ENCODE peak calls at places on chromosomes 13 and 19, in ten cellular contexts. One of them, this sample, is unnamed.

GRCh38 chr19:14325863-14326262 is 55.4 kb upstream of the ADGRE5 start:
- DNase-seq in HL-60: no peak
- DNase-seq in GM23338: no peak
- DNase-seq in gastrocnemius medialis: no peak
- DNase-seq in glutamatergic neuron: no peak
- DNase-seq in A673: no peak
- DNase-seq in body of pancreas: no peak
- DNase-seq in endothelial cell: no peak
- DNase-seq in psoas muscle: no peak
- DNase-seq in nephron progenitor cell: no peak
- DNase-seq in this sample: no peak

GRCh38 chr13:99808786-99809185 is 162.8 kb downstream of the ZIC5 start:
- DNase-seq in body of pancreas: no peak
- DNase-seq in nephron progenitor cell: no peak
- DNase-seq in psoas muscle: no peak
- DNase-seq in GM23338: no peak
- DNase-seq in glutamatergic neuron: no peak
- DNase-seq in endothelial cell: no peak
- DNase-seq in A673: no peak
- DNase-seq in HL-60: no peak
- DNase-seq in gastrocnemius medialis: no peak
- DNase-seq in this sample: no peak

GRCh38 chr19:55340144-55340783 is 588 bp downstream of the KMT5C start:
- DNase-seq in glutamatergic neuron: peak
- DNase-seq in gastrocnemius medialis: no peak
- DNase-seq in endothelial cell: no peak
- DNase-seq in HL-60: no peak
- DNase-seq in psoas muscle: peak
- DNase-seq in A673: no peak
- DNase-seq in GM23338: no peak
- DNase-seq in nephron progenitor cell: no peak
- DNase-seq in body of pancreas: peak
- DNase-seq in this sample: no peak

GRCh38 chr19:289651-290538 is 1.3 kb downstream of the PLPP2 start:
- DNase-seq in A673: no peak
- DNase-seq in nephron progenitor cell: no peak
- DNase-seq in HL-60: no peak
- DNase-seq in endothelial cell: no peak
- DNase-seq in glutamatergic neuron: no peak
- DNase-seq in gastrocnemius medialis: no peak
- DNase-seq in GM23338: peak
- DNase-seq in body of pancreas: peak
- DNase-seq in psoas muscle: no peak
- DNase-seq in this sample: no peak

GRCh38 chr19:52492201-52492960 is 35.1 kb upstream of the ZNF808 start:
- DNase-seq in nephron progenitor cell: peak
- DNase-seq in GM23338: peak
- DNase-seq in body of pancreas: peak
- DNase-seq in psoas muscle: no peak
- DNase-seq in gastrocnemius medialis: no peak
- DNase-seq in HL-60: no peak
- DNase-seq in A673: no peak
- DNase-seq in endothelial cell: peak
- DNase-seq in glutamatergic neuron: peak
- DNase-seq in this sample: no peak

GRCh38 chr19:32166238-32166637 is 179.2 kb upstream of the ZNF507 start:
- DNase-seq in A673: peak
- DNase-seq in HL-60: no peak
- DNase-seq in nephron progenitor cell: no peak
- DNase-seq in glutamatergic neuron: no peak
- DNase-seq in GM23338: no peak
- DNase-seq in gastrocnemius medialis: no peak
- DNase-seq in psoas muscle: no peak
- DNase-seq in body of pancreas: no peak
- DNase-seq in endothelial cell: no peak
- DNase-seq in this sample: no peak

GRCh38 chr13:100954430-100955361 is 280.1 kb upstream of the TMTC4 start:
- DNase-seq in psoas muscle: no peak
- DNase-seq in GM23338: no peak
- DNase-seq in A673: peak
- DNase-seq in endothelial cell: no peak
- DNase-seq in HL-60: no peak
- DNase-seq in glutamatergic neuron: no peak
- DNase-seq in gastrocnemius medialis: no peak
- DNase-seq in body of pancreas: no peak
- DNase-seq in nephron progenitor cell: no peak
- DNase-seq in this sample: no peak

GRCh38 chr19:38676023-38676877 is 28.8 kb downstream of the ACTN4 start:
- DNase-seq in HL-60: no peak
- DNase-seq in nephron progenitor cell: no peak
- DNase-seq in gastrocnemius medialis: no peak
- DNase-seq in glutamatergic neuron: no peak
- DNase-seq in body of pancreas: no peak
- DNase-seq in endothelial cell: no peak
- DNase-seq in psoas muscle: no peak
- DNase-seq in GM23338: no peak
- DNase-seq in A673: no peak
- DNase-seq in this sample: no peak

GRCh38 chr13:26977541-26977940 is 194.1 kb downstream of the USP12 start:
- DNase-seq in gastrocnemius medialis: no peak
- DNase-seq in nephron progenitor cell: no peak
- DNase-seq in HL-60: no peak
- DNase-seq in glutamatergic neuron: no peak
- DNase-seq in GM23338: no peak
- DNase-seq in body of pancreas: no peak
- DNase-seq in psoas muscle: no peak
- DNase-seq in A673: no peak
- DNase-seq in endothelial cell: no peak
- DNase-seq in this sample: no peak

GRCh38 chr13:24228852-24229458 is 68.4 kb downstream of the SPATA13 start:
- DNase-seq in A673: peak
- DNase-seq in nephron progenitor cell: peak
- DNase-seq in glutamatergic neuron: no peak
- DNase-seq in endothelial cell: peak
- DNase-seq in HL-60: no peak
- DNase-seq in gastrocnemius medialis: no peak
- DNase-seq in psoas muscle: no peak
- DNase-seq in body of pancreas: peak
- DNase-seq in GM23338: peak
- DNase-seq in this sample: peak

GRCh38 chr13:63351081-63351480 is 1935.4 kb upstream of the PCDH20 start:
- DNase-seq in A673: no peak
- DNase-seq in endothelial cell: no peak
- DNase-seq in gastrocnemius medialis: no peak
- DNase-seq in glutamatergic neuron: no peak
- DNase-seq in nephron progenitor cell: no peak
- DNase-seq in body of pancreas: no peak
- DNase-seq in HL-60: no peak
- DNase-seq in GM23338: no peak
- DNase-seq in psoas muscle: no peak
- DNase-seq in this sample: no peak

GRCh38 chr19:35146746-35147466 is 3.9 kb downstream of the FXYD7 start:
- DNase-seq in HL-60: no peak
- DNase-seq in endothelial cell: no peak
- DNase-seq in glutamatergic neuron: no peak
- DNase-seq in gastrocnemius medialis: no peak
- DNase-seq in psoas muscle: no peak
- DNase-seq in A673: no peak
- DNase-seq in GM23338: no peak
- DNase-seq in body of pancreas: no peak
- DNase-seq in nephron progenitor cell: no peak
- DNase-seq in this sample: no peak

GRCh38 chr13:85700909-85701308 is 98.3 kb downstream of the SLITRK6 start:
- DNase-seq in gastrocnemius medialis: no peak
- DNase-seq in glutamatergic neuron: no peak
- DNase-seq in HL-60: peak
- DNase-seq in nephron progenitor cell: no peak
- DNase-seq in A673: no peak
- DNase-seq in GM23338: no peak
- DNase-seq in body of pancreas: no peak
- DNase-seq in psoas muscle: no peak
- DNase-seq in endothelial cell: no peak
- DNase-seq in this sample: no peak

GRCh38 chr13:27500806-27501534 is 50.6 kb upstream of the MTIF3 start:
- DNase-seq in nephron progenitor cell: no peak
- DNase-seq in body of pancreas: no peak
- DNase-seq in gastrocnemius medialis: no peak
- DNase-seq in A673: no peak
- DNase-seq in glutamatergic neuron: no peak
- DNase-seq in psoas muscle: no peak
- DNase-seq in HL-60: no peak
- DNase-seq in GM23338: no peak
- DNase-seq in endothelial cell: no peak
- DNase-seq in this sample: no peak

GRCh38 chr13:113802090-113802531 is 43.1 kb downstream of the TMEM255B start:
- DNase-seq in endothelial cell: peak
- DNase-seq in A673: no peak
- DNase-seq in GM23338: peak
- DNase-seq in nephron progenitor cell: peak
- DNase-seq in glutamatergic neuron: peak
- DNase-seq in gastrocnemius medialis: no peak
- DNase-seq in HL-60: no peak
- DNase-seq in psoas muscle: no peak
- DNase-seq in body of pancreas: no peak
- DNase-seq in this sample: no peak

GRCh38 chr19:47310323-47310722 is 662 bp downstream of the C5AR1 start:
- DNase-seq in endothelial cell: no peak
- DNase-seq in glutamatergic neuron: no peak
- DNase-seq in A673: no peak
- DNase-seq in body of pancreas: no peak
- DNase-seq in GM23338: no peak
- DNase-seq in nephron progenitor cell: no peak
- DNase-seq in HL-60: no peak
- DNase-seq in psoas muscle: no peak
- DNase-seq in gastrocnemius medialis: no peak
- DNase-seq in this sample: no peak

DNA sequence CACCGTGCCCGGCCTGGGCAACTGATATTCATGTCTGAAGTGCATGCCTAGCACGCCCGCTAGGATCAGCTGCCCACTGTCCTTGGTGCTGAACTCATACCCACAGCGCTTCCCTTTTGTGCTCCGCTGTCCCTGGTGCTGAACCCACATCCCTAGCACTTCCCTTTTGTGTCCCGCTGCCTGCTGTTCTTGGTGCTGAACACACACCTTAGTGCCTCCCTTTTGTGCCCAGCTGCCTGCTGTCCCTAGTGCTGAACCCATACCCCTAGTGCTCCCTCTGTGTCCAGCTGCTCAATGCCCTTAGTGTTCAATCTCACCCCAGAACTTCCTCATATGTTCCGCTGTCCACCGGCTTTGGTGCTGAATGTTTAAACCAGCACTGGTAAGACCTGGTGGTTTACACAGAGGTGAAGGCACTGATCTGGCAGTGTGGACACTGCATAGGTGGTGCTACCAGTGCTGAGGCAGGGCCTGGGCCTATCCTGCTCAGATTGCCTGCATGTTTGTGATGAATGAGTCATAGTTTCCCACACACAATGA is 26.3 kb upstream of the SIGLEC11 start:
- DNase-seq in GM23338: peak
- DNase-seq in HL-60: peak
- DNase-seq in body of pancreas: peak
- DNase-seq in psoas muscle: peak
- DNase-seq in glutamatergic neuron: no peak
- DNase-seq in endothelial cell: peak
- DNase-seq in nephron progenitor cell: peak
- DNase-seq in gastrocnemius medialis: peak
- DNase-seq in A673: peak
- DNase-seq in this sample: peak
- TF ChIP-seq CTCF in GM23338: peak
- TF ChIP-seq CTCF in HL-60: no peak
- TF ChIP-seq CTCF in body of pancreas: peak
- TF ChIP-seq CTCF in psoas muscle: no peak
- TF ChIP-seq CTCF in glutamatergic neuron: no peak
- TF ChIP-seq CTCF in endothelial cell: no peak
- TF ChIP-seq CTCF in nephron progenitor cell: no peak
- TF ChIP-seq CTCF in gastrocnemius medialis: no peak
- TF ChIP-seq CTCF in A673: no peak
- TF ChIP-seq CTCF in this sample: no peak

DNA sequence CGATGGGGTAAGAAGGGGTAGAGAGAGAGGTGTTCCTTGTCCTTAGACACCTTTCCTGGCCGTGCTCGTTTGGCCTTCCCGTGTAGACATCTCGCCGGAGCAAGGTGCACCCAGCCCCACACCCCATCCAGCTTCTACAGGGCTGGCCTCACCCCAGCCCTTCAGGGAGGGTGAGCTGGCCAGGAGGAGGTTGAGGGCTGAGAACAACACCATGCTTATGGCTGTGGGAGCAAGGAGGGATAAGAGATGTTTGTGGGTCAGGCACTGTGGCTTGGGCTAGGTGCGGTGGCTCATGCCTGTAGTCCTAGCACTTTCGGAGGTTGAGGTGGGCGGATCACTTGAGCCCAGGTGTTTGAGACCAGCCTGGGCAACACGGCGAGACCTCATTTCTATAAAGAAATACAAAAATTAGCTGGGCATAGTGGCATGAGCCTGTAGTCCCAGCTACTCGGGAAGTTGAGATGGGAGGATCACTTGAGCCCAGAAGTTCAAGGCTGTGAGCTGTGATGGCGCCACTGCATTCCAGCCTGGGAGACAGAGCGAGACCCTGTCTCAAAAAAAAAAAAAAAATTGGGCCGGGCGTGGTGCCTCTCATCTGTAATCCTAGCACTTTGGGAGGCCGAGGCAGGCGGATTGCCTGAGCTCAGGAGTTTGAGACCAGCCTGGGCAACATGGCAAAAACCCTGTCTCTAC is 15.5 kb downstream of the SMARCA4 start:
- DNase-seq in glutamatergic neuron: no peak
- DNase-seq in endothelial cell: no peak
- DNase-seq in nephron progenitor cell: no peak
- DNase-seq in psoas muscle: no peak
- DNase-seq in body of pancreas: no peak
- DNase-seq in A673: no peak
- DNase-seq in gastrocnemius medialis: no peak
- DNase-seq in HL-60: no peak
- DNase-seq in GM23338: no peak
- DNase-seq in this sample: no peak
- TF ChIP-seq CTCF in glutamatergic neuron: no peak
- TF ChIP-seq CTCF in endothelial cell: no peak
- TF ChIP-seq CTCF in nephron progenitor cell: no peak
- TF ChIP-seq CTCF in psoas muscle: no peak
- TF ChIP-seq CTCF in body of pancreas: no peak
- TF ChIP-seq CTCF in A673: no peak
- TF ChIP-seq CTCF in gastrocnemius medialis: no peak
- TF ChIP-seq CTCF in HL-60: no peak
- TF ChIP-seq CTCF in GM23338: no peak
- TF ChIP-seq CTCF in this sample: no peak

GRCh38 chr13:48595330-48596127 is 58.2 kb upstream of the CYSLTR2 start:
- DNase-seq in glutamatergic neuron: no peak
- DNase-seq in HL-60: peak
- DNase-seq in endothelial cell: peak
- DNase-seq in nephron progenitor cell: no peak
- DNase-seq in psoas muscle: peak
- DNase-seq in GM23338: peak
- DNase-seq in A673: peak
- DNase-seq in gastrocnemius medialis: no peak
- DNase-seq in body of pancreas: peak
- DNase-seq in this sample: peak
- TF ChIP-seq CTCF in glutamatergic neuron: no peak
- TF ChIP-seq CTCF in HL-60: peak
- TF ChIP-seq CTCF in endothelial cell: no peak
- TF ChIP-seq CTCF in nephron progenitor cell: peak
- TF ChIP-seq CTCF in psoas muscle: peak
- TF ChIP-seq CTCF in GM23338: peak
- TF ChIP-seq CTCF in A673: peak
- TF ChIP-seq CTCF in gastrocnemius medialis: peak
- TF ChIP-seq CTCF in body of pancreas: peak
- TF ChIP-seq CTCF in this sample: peak

GRCh38 chr13:33543089-33543459 is 257.5 kb upstream of the STARD13 start:
- DNase-seq in nephron progenitor cell: no peak
- DNase-seq in body of pancreas: no peak
- DNase-seq in gastrocnemius medialis: no peak
- DNase-seq in HL-60: no peak
- DNase-seq in GM23338: peak
- DNase-seq in endothelial cell: no peak
- DNase-seq in psoas muscle: no peak
- DNase-seq in A673: no peak
- DNase-seq in glutamatergic neuron: no peak
- DNase-seq in this sample: no peak
- TF ChIP-seq CTCF in nephron progenitor cell: no peak
- TF ChIP-seq CTCF in body of pancreas: no peak
- TF ChIP-seq CTCF in gastrocnemius medialis: no peak
- TF ChIP-seq CTCF in HL-60: no peak
- TF ChIP-seq CTCF in GM23338: no peak
- TF ChIP-seq CTCF in endothelial cell: no peak
- TF ChIP-seq CTCF in psoas muscle: no peak
- TF ChIP-seq CTCF in A673: no peak
- TF ChIP-seq CTCF in glutamatergic neuron: no peak
- TF ChIP-seq CTCF in this sample: no peak

This sample was measured in GM10248.